ENCODE peak calls at places on chromosomes 11 and 22, in five cellular contexts. M is GM23338, Y is tibial artery, P is upper lobe of right lung, O is pancreas. N is an unnamed sample.

GRCh38 chr22:22877523-22878210 is 9.9 kb upstream of the IGLL5 start:
- DNase-seq in M (peak; percentile 89), Y (no peak), P (peak; percentile 82), O (peak; percentile 14), N (peak; percentile 92)

GRCh38 chr11:99069831-99070444 is 49.2 kb downstream of the CNTN5 start:
- DNase-seq in M (peak; percentile 45), Y (no peak), P (no peak), O (peak; percentile 10), N (no peak)

GRCh38 chr11:132538642-132539041 is 993.7 kb downstream of the OPCML start:
- DNase-seq in M (no peak), Y (no peak), P (no peak), O (no peak), N (no peak)

GRCh38 chr11:128776434-128777284 is 82.8 kb downstream of the FLI1 start:
- DNase-seq in M (peak; percentile 93), Y (no peak), P (peak; percentile 69), O (peak; percentile 55), N (peak; percentile 95)

GRCh38 chr22:35995345-35995744 is 33.3 kb downstream of the RBFOX2 start:
- DNase-seq in M (no peak), Y (no peak), P (no peak), O (no peak), N (no peak)

GRCh38 chr11:119093951-119094815 is 7.5 kb downstream of the DPAGT1 start:
- DNase-seq in M (peak; percentile 48), Y (no peak), P (peak; percentile 77), O (no peak), N (peak; percentile 84)

GRCh38 chr11:113562981-113563461 is 87.8 kb upstream of the DRD2 start:
- DNase-seq in M (peak; percentile 28), Y (no peak), P (no peak), O (no peak), N (no peak)

GRCh38 chr11:48141475-48142100 is 75.0 kb upstream of the OR4B1 start:
- DNase-seq in M (no peak), Y (no peak), P (no peak), O (no peak), N (peak; percentile 85)

GRCh38 chr11:29751618-29752017 is 265.2 kb downstream of the KCNA4 start:
- DNase-seq in M (no peak), Y (no peak), P (no peak), O (no peak), N (no peak)

GRCh38 chr11:35796542-35796941 is 134.0 kb downstream of the TRIM44 start:
- DNase-seq in M (no peak), Y (no peak), P (no peak), O (no peak), N (no peak)

GRCh38 chr22:50317674-50318073 is 9.1 kb downstream of the DENND6B start:
- DNase-seq in M (no peak), Y (no peak), P (no peak), O (no peak), N (peak; percentile 72)

GRCh38 chr11:1750840-1751520 is 585 bp upstream of the IFITM10 start:
- DNase-seq in M (no peak), Y (no peak), P (peak; percentile 68), O (no peak), N (peak; percentile 95)

GRCh38 chr11:82874646-82875523 is 25.3 kb downstream of the PRCP start:
- DNase-seq in M (no peak), Y (no peak), P (no peak), O (no peak), N (no peak)

GRCh38 chr11:117595440-117595839 is 201.6 kb downstream of the DSCAML1 start:
- DNase-seq in M (peak; percentile 52), Y (no peak), P (no peak), O (no peak), N (no peak)

GRCh38 chr11:643366-643765 is 6.3 kb downstream of the DRD4 start:
- DNase-seq in M (no peak), Y (no peak), P (no peak), O (no peak), N (peak; percentile 75)

GRCh38 chr11:130260735-130261134 is 54.0 kb downstream of the ZBTB44 start:
- DNase-seq in M (no peak), Y (no peak), P (no peak), O (no peak), N (no peak)

GRCh38 chr11:119700536-119701346 is 28.3 kb downstream of the NECTIN1 start:
- DNase-seq in M (no peak), Y (no peak), P (peak; percentile 76), O (no peak), N (no peak)

GRCh38 chr22:38824587-38824986 is 19.2 kb downstream of the NPTXR start:
- DNase-seq in M (peak; percentile 98), Y (no peak), P (no peak), O (peak; percentile 35), N (peak; percentile 96)

GRCh38 chr22:22033803-22034468 is 51.3 kb upstream of the TOP3B start:
- DNase-seq in M (no peak), Y (no peak), P (no peak), O (no peak), N (no peak)

GRCh38 chr11:119347242-119347641 is 737 bp upstream of the MFRP start:
- DNase-seq in M (no peak), Y (no peak), P (no peak), O (no peak), N (peak; percentile 91)

GRCh38 chr11:75365711-75366181 is 14.3 kb upstream of the ARRB1 start:
- DNase-seq in M (no peak), Y (no peak), P (no peak), O (no peak), N (no peak)

GRCh38 chr22:42932197-42932519 is 75.1 kb upstream of the ARFGAP3 start:
- DNase-seq in M (no peak), Y (no peak), P (no peak), O (no peak), N (no peak)
- H3K4me1 ChIP-seq in M (no peaks in the 10 kb centered on the region), Y (peaks cover 92% of the 10 kb centered on the region), P (peaks cover 83% of the 10 kb centered on the region), O (peaks cover 76% of the 10 kb centered on the region), N (peaks cover 62% of the 10 kb centered on the region)

DNA sequence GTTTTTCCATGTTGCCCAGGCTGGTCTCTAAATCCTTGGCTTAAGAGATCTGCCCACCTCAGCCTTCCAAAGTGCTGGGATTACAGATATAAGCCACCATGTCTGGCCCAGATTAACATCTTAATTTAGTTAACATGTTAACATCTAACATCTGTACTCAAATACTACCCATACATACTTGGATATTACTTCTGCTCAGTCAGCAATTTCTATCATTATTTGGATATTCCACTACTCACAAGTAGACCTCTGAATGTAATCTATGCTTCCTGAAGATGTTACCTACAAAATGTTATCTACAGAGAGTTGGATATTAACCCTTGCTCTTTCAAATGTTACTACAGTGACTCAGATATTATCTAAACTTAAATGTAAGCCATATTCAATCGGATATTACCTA is 4.0 kb downstream of the CCKBR start:
- DNase-seq in M (no peak), Y (no peak), P (no peak), O (no peak), N (no peak)
- H3K4me1 ChIP-seq in M (peaks cover 8% of the 10 kb centered on the region), Y (peaks cover 16% of the 10 kb centered on the region), P (peaks cover 6% of the 10 kb centered on the region), O (no peaks in the 10 kb centered on the region), N (peaks cover 4% of the 10 kb centered on the region)

GRCh38 chr11:34680206-34680605 is 59.3 kb downstream of the EHF start:
- DNase-seq in M (no peak), Y (no peak), P (no peak), O (no peak), N (no peak)

GRCh38 chr11:34682822-34683221 is 61.9 kb downstream of the EHF start:
- DNase-seq in M (peak; percentile 62), Y (no peak), P (no peak), O (no peak), N (no peak)

GRCh38 chr11:34680918-34681554 is 60.1 kb downstream of the EHF start:
- DNase-seq in M (peak; percentile 16), Y (no peak), P (no peak), O (no peak), N (no peak)

DNA sequence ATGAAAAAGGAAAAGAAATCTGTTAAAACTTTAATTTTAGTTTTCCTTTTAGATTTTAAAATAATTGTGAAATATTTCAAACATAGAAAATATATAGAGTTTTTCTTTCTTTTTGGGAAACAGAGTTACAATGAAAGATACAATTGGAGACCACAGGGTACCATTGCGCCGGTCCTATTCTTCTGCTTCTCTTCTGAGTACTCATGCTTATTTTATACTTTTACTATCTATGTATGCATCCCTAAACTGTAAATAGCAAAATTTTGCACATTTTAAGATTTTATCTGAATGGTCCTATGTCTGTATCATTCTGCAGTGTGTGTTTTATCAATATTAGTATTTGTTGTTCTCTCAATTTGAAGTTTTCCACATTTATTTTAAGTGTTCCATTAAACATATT is 65.0 kb downstream of the EHF start:
- DNase-seq in M (no peak), Y (no peak), P (no peak), O (no peak), N (no peak)
- H3K4me1 ChIP-seq in M (peaks cover 11% of the 10 kb centered on the region), Y (no peaks in the 10 kb centered on the region), P (no peaks in the 10 kb centered on the region), O (no peaks in the 10 kb centered on the region), N (peaks cover 13% of the 10 kb centered on the region)

GRCh38 chr11:46350695-46351094 is 3.4 kb downstream of the DGKZ start:
- DNase-seq in M (no peak), Y (no peak), P (no peak), O (no peak), N (no peak)
- H3K4me1 ChIP-seq in M (peaks cover 59% of the 10 kb centered on the region), Y (peaks cover 58% of the 10 kb centered on the region), P (peaks cover 39% of the 10 kb centered on the region), O (peaks cover 26% of the 10 kb centered on the region), N (peaks cover 15% of the 10 kb centered on the region)

DNA sequence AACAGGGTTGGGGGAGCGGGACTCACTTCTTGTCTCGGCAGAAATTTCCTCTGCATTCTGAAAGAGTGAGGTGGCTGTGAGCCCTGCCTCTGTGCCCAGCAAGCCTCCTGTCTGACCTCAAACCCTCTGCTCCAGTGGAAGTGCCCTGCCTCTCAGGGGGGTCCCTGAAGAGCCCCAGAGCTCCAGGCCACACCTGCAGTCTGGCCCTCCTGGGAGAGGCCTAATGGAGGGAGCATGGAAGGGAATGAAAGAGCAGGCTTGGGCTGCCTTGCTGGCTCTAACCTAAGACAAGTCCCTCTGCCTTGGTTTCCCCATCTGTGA is 14.9 kb downstream of the ARHGEF17 start:
- DNase-seq in M (no peak), Y (no peak), P (no peak), O (no peak), N (peak; percentile 83)
- H3K4me1 ChIP-seq in M (peaks cover 33% of the 10 kb centered on the region), Y (peaks cover 100% of the 10 kb centered on the region), P (peaks cover 88% of the 10 kb centered on the region), O (no peaks in the 10 kb centered on the region), N (peaks cover 91% of the 10 kb centered on the region)

GRCh38 chr11:126390418-126390817 is 34.9 kb downstream of the ST3GAL4 start:
- DNase-seq in M (no peak), Y (no peak), P (no peak), O (no peak), N (no peak)
- H3K4me1 ChIP-seq in M (peaks cover 6% of the 10 kb centered on the region), Y (peaks cover 30% of the 10 kb centered on the region), P (peaks cover 29% of the 10 kb centered on the region), O (no peaks in the 10 kb centered on the region), N (no peaks in the 10 kb centered on the region)

N was measured in osteoblast.